ENCODE peak calls at places on chromosomes 2 and 18, in five cellular contexts. P is NCI-H1105, L is NCI-H2081, X is KG1, F is cardiac septum. R is an unnamed sample.

GRCh38 chr18:46946656-46947282 is 29.4 kb downstream of the KATNAL2 start:
- DNase-seq in X (no peak), P (peak; percentile 89), F (no peak), L (peak; percentile 86), R (peak; percentile 94)

GRCh38 chr2:7209776-7210555 is 292.8 kb downstream of the RNF144A start:
- DNase-seq in F (no peak), L (no peak), P (no peak), X (no peak), R (peak; percentile 53)

GRCh38 chr2:49490710-49491109 is 336.4 kb upstream of the FSHR start:
- DNase-seq in L (peak; percentile 60), P (no peak), X (no peak), F (no peak), R (peak; percentile 58)

GRCh38 chr2:233882353-233882752 is 14.2 kb upstream of the MSL3B start:
- DNase-seq in P (no peak), X (no peak), L (no peak), F (no peak), R (no peak)

GRCh38 chr18:9648431-9649163 is 34.2 kb upstream of the PPP4R1 start:
- DNase-seq in X (no peak), L (no peak), P (no peak), F (no peak), R (no peak)

GRCh38 chr2:100990166-100990565 is 11.9 kb upstream of the RPL31 start:
- DNase-seq in X (no peak), L (no peak), P (no peak), F (no peak), R (no peak)

GRCh38 chr2:106065268-106065982 is 128.7 kb downstream of the UXS1 start:
- DNase-seq in L (no peak), P (no peak), F (no peak), X (no peak), R (no peak)

GRCh38 chr2:68200157-68200787 is 42.6 kb downstream of the PNO1 start:
- DNase-seq in P (no peak), F (no peak), L (no peak), X (no peak), R (no peak)

GRCh38 chr2:103809946-103810345 is 1044.0 kb upstream of the POU3F3 start:
- DNase-seq in F (no peak), X (no peak), P (no peak), L (no peak), R (no peak)

GRCh38 chr18:11146238-11146946 is 3.0 kb downstream of the PIEZO2 start:
- DNase-seq in P (no peak), F (no peak), X (no peak), L (no peak), R (no peak)

GRCh38 chr2:39942970-39943369 is 163.9 kb upstream of the THUMPD2 start:
- DNase-seq in L (no peak), P (no peak), X (no peak), F (no peak), R (no peak)

GRCh38 chr2:67050621-67051020 is 346.5 kb upstream of the ETAA1 start:
- DNase-seq in L (no peak), P (no peak), F (no peak), X (no peak), R (no peak)

GRCh38 chr2:1808921-1809551 is 64.7 kb upstream of the PXDN start:
- DNase-seq in X (no peak), F (no peak), P (no peak), L (no peak), R (no peak)

GRCh38 chr2:147026664-147027278 is 818.1 kb upstream of the ACVR2A start:
- DNase-seq in L (no peak), F (no peak), P (no peak), X (no peak), R (no peak)

GRCh38 chr18:57029761-57030160 is 117.1 kb upstream of the BOD1L2 start:
- DNase-seq in F (no peak), P (no peak), L (no peak), X (no peak), R (peak; percentile 28)

GRCh38 chr2:27545348-27546141 is 37.3 kb upstream of the ZNF512 start:
- DNase-seq in X (no peak), F (no peak), L (no peak), P (no peak), R (no peak)

GRCh38 chr18:45399643-45400042 is 215.6 kb upstream of the SLC14A2 start:
- DNase-seq in F (no peak), P (no peak), X (no peak), L (no peak), R (no peak)

GRCh38 chr2:238669046-238669445 is 178.8 kb upstream of the TWIST2 start:
- DNase-seq in X (no peak), L (no peak), F (no peak), P (no peak), R (no peak)

R was measured in COR-L47.